ENCODE peak calls at places on chromosomes 11 and 22, in ten cellular contexts. N is stomach, Q is heart left ventricle, K is caudate nucleus, I is A549, S is HCT116, R is pancreas, X is aorta, T is tibial nerve, D is body of pancreas. P is an unnamed sample.

GRCh38 chr11:110187731-110188130 is 94.5 kb downstream of the ZC3H12C start:
- DNase-seq in N (no peak), Q (no peak), K (no peak), I (no peak), S (no peak), R (no peak), X (no peak), T (no peak), D (no peak), P (no peak)

GRCh38 chr11:33701831-33702230 is 1.2 kb upstream of the C11orf91 start:
- DNase-seq in N (peak), Q (no peak), K (no peak), I (no peak), S (no peak), R (no peak), X (no peak), T (peak), D (peak), P (no peak)

GRCh38 chr11:96014234-96014633 is 90.3 kb upstream of the MTMR2 start:
- DNase-seq in N (no peak), Q (no peak), K (no peak), I (peak), S (peak), R (no peak), X (no peak), T (no peak), D (no peak), P (peak)

GRCh38 chr11:13134886-13135285 is 125.8 kb downstream of the RASSF10 start:
- DNase-seq in N (no peak), Q (no peak), K (no peak), I (no peak), S (no peak), R (no peak), X (no peak), T (no peak), D (no peak), P (no peak)

GRCh38 chr11:19892387-19892786 is 179.8 kb downstream of the NAV2 start:
- DNase-seq in N (no peak), Q (no peak), K (no peak), I (peak), S (no peak), R (no peak), X (peak), T (no peak), D (no peak), P (no peak)

GRCh38 chr11:2709429-2709828 is 9.6 kb upstream of the KCNQ1OT1 start:
- DNase-seq in N (no peak), Q (no peak), K (no peak), I (no peak), S (no peak), R (no peak), X (no peak), T (peak), D (peak), P (no peak)

GRCh38 chr11:126930100-126930841 is 70.3 kb downstream of the KIRREL3 start:
- DNase-seq in N (no peak), Q (no peak), K (no peak), I (no peak), S (no peak), R (no peak), X (no peak), T (no peak), D (no peak), P (no peak)

GRCh38 chr11:10490398-10491232 is 35.6 kb downstream of the AMPD3 start:
- DNase-seq in N (peak), Q (peak), K (peak), I (peak), S (peak), R (no peak), X (peak), T (peak), D (peak), P (peak)

GRCh38 chr11:113850188-113850587 is 25.2 kb downstream of the USP28 start:
- DNase-seq in N (no peak), Q (no peak), K (no peak), I (no peak), S (no peak), R (no peak), X (no peak), T (no peak), D (no peak), P (no peak)

GRCh38 chr11:59206635-59207034 is 6.1 kb downstream of the MPEG1 start:
- DNase-seq in N (peak), Q (peak), K (no peak), I (peak), S (peak), R (no peak), X (no peak), T (peak), D (peak), P (peak)

GRCh38 chr11:43316451-43316850 is 4.7 kb downstream of the API5 start:
- DNase-seq in N (no peak), Q (no peak), K (no peak), I (no peak), S (no peak), R (no peak), X (no peak), T (no peak), D (no peak), P (no peak)

GRCh38 chr11:69110451-69110850 is 45.3 kb upstream of the SMIM38 start:
- DNase-seq in N (no peak), Q (no peak), K (no peak), I (no peak), S (no peak), R (no peak), X (no peak), T (no peak), D (no peak), P (no peak)

GRCh38 chr11:71245601-71246391 is 6.6 kb downstream of the SHANK2 start:
- DNase-seq in N (peak), Q (no peak), K (no peak), I (no peak), S (no peak), R (peak), X (no peak), T (no peak), D (peak), P (no peak)

GRCh38 chr11:110478410-110478809 is 48.7 kb downstream of the FDX1 start:
- DNase-seq in N (no peak), Q (no peak), K (no peak), I (no peak), S (no peak), R (no peak), X (no peak), T (no peak), D (no peak), P (no peak)

GRCh38 chr22:47171441-47172221 is 409.2 kb downstream of the TBC1D22A start:
- DNase-seq in N (no peak), Q (peak), K (no peak), I (no peak), S (no peak), R (peak), X (peak), T (no peak), D (peak), P (no peak)

GRCh38 chr11:6099577-6099976 is 7.9 kb upstream of the OR56B4 start:
- DNase-seq in N (no peak), Q (no peak), K (no peak), I (no peak), S (no peak), R (no peak), X (no peak), T (no peak), D (no peak), P (no peak)

GRCh38 chr11:61564936-61565696 is 15.8 kb downstream of the SYT7 start:
- DNase-seq in N (no peak), Q (no peak), K (no peak), I (no peak), S (no peak), R (no peak), X (no peak), T (no peak), D (no peak), P (no peak)

GRCh38 chr11:44065161-44065571 is 904 bp upstream of the ACCS start:
- DNase-seq in N (no peak), Q (no peak), K (no peak), I (no peak), S (no peak), R (no peak), X (no peak), T (no peak), D (no peak), P (no peak)

GRCh38 chr11:33674035-33674814 is 26.4 kb downstream of the C11orf91 start:
- DNase-seq in N (no peak), Q (no peak), K (no peak), I (no peak), S (no peak), R (no peak), X (no peak), T (no peak), D (no peak), P (no peak)

GRCh38 chr11:28860898-28861297 is 752.7 kb downstream of the METTL15 start:
- DNase-seq in N (no peak), Q (no peak), K (no peak), I (peak), S (peak), R (no peak), X (no peak), T (no peak), D (no peak), P (no peak)

GRCh38 chr11:68664906-68665305 is 19.4 kb upstream of the GAL start:
- DNase-seq in N (no peak), Q (no peak), K (no peak), I (no peak), S (no peak), R (no peak), X (no peak), T (no peak), D (no peak), P (no peak)

GRCh38 chr11:121082670-121083069 is 18.4 kb upstream of the TECTA start:
- DNase-seq in N (no peak), Q (no peak), K (no peak), I (no peak), S (no peak), R (no peak), X (no peak), T (no peak), D (no peak), P (no peak)

GRCh38 chr11:102530558-102530957 is at the start of gene MMP7:
- DNase-seq in N (no peak), Q (no peak), K (no peak), I (peak), S (no peak), R (no peak), X (no peak), T (no peak), D (peak), P (no peak)

GRCh38 chr11:8369592-8370205 is 106.0 kb upstream of the LMO1 start:
- DNase-seq in N (no peak), Q (no peak), K (no peak), I (no peak), S (no peak), R (peak), X (no peak), T (no peak), D (no peak), P (no peak)

GRCh38 chr22:35085621-35086020 is 19.7 kb downstream of the ISX start:
- DNase-seq in N (no peak), Q (no peak), K (no peak), I (no peak), S (no peak), R (no peak), X (no peak), T (no peak), D (no peak), P (no peak)

GRCh38 chr11:975824-976223 is 50.2 kb downstream of the AP2A2 start:
- DNase-seq in N (no peak), Q (no peak), K (no peak), I (peak), S (no peak), R (no peak), X (no peak), T (no peak), D (no peak), P (no peak)

DNA sequence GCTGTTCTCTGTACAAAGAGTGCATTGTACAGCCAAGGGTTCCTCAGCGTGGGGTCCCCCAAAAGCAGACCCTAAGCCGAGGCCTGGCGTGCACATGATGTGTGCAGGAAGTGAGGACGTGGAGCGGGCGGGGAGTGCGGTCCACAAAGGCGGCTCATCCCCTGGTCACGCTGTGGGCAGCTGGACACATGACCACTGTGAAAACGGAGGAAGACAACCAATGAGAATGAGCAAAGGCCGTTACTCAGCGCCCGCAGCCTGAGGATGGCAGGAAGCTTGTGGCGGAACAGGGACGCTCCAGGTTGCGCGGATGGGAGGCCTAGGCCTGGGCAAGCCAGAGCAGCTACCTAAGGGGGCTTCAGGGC is 1263.7 kb downstream of the BRD1 start:
- DNase-seq in N (no peak), Q (peak), K (no peak), I (no peak), S (no peak), R (no peak), X (peak), T (no peak), D (no peak), P (no peak)
- H3K27ac ChIP-seq in N (no peak), Q (no peak), K (no peak), I (no peak), S (no peak), R (no peak), X (no peak), T (peak), D (no peak), P (no peak)

DNA sequence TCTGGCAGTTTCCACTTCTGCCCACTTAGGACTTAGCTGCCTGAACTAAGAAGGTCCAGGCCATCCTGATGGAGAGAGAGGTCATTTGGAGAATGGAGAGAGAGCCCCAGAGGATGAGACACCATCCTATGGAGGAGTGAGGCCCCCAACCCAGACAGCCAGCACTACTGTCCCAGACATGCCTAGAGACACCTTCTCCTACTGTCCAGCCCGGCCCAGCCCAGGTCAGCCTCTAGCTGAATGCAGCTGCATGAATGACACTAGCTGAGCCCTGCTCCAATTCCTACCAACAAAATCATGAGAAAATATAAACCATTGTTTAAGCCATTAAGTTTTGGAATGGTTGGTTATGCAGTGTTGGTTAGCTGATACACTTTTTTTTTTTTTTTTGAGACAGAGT is 47.4 kb downstream of the APOL3 start:
- DNase-seq in N (no peak), Q (no peak), K (no peak), I (no peak), S (no peak), R (no peak), X (no peak), T (no peak), D (no peak), P (no peak)
- H3K27ac ChIP-seq in N (no peak), Q (no peak), K (no peak), I (no peak), S (no peak), R (no peak), X (no peak), T (no peak), D (no peak), P (no peak)

GRCh38 chr11:118633319-118633690 is 25.9 kb downstream of the PHLDB1 start:
- DNase-seq in N (no peak), Q (no peak), K (no peak), I (no peak), S (no peak), R (no peak), X (no peak), T (no peak), D (no peak), P (no peak)
- H3K27ac ChIP-seq in N (peak), Q (peak), K (peak), I (no peak), S (no peak), R (no peak), X (peak), T (peak), D (no peak), P (no peak)

DNA sequence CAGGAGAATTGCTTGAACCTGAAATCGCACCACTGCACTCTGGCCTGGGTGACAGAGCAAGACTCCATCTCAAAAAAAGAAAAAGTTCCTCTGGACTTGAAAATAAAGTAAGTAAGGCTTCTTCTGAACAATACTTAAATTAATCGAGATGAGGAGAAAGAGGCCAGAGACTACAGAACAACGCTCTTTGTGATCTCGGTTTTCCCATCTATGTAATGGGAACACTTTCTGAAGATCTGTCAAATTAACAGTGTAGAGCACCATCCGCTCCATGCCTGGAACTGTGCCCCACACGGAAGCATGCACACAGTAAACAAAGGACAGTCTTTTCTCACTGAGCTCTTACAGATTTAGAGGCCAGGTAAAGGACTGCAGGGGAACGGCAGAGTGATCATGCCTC is 9.1 kb downstream of the AP1B1 start:
- DNase-seq in N (no peak), Q (no peak), K (no peak), I (no peak), S (no peak), R (no peak), X (no peak), T (no peak), D (no peak), P (no peak)
- H3K27ac ChIP-seq in N (no peak), Q (no peak), K (no peak), I (no peak), S (no peak), R (no peak), X (no peak), T (no peak), D (peak), P (no peak)

DNA sequence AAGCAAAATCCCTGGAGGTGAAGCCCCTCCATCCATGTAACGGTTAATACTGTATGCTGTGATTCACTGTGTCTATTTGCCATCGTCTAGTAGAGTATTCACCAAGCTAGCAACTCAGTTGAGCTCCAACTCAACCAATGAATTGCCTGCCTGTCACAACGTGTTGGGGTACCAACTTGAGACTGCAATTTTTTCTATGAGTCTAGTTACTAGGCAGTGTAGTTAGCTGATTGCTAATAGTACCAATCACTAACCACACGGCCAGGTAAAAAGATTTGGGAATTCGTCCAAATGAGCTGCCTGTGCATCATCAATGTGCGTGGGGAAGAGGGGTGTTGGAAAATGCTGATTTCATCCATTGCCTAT is 1.0 kb upstream of the BTG4 start:
- DNase-seq in N (no peak), Q (no peak), K (no peak), I (no peak), S (no peak), R (no peak), X (no peak), T (no peak), D (no peak), P (no peak)
- H3K27ac ChIP-seq in N (no peak), Q (no peak), K (peak), I (peak), S (no peak), R (no peak), X (no peak), T (no peak), D (no peak), P (no peak)

DNA sequence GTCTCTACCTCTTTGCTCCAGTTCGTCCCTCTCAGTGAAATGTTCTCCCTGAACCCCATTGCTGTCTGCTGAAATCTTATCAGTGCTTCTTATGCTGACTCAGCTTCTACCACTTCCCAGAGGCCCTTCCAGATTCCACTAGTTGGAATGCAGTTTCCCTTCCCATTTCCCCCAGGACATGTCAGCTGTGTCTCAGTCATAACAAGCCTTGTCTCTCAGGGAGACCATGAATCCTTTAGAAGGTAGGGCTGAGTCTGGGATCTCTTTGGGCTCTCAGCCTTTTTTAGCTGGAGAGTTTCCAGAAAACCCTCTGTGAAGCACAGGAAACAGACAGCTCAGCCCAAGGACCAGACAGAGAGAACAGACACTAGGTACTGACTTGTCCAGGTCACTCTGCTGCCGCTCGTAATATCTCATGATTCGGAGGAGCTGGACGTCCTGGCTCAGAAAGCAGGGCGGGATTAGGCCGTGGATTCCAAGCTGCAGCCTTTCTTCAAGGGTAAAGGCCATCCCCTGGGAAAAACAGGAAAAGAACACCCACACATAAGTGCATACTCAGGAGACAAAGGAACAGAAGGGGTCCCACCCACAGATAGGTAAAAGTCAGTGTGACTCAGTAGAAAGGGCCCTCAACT is 113.0 kb downstream of the ME3 start:
- DNase-seq in N (no peak), Q (peak), K (no peak), I (no peak), S (no peak), R (no peak), X (no peak), T (no peak), D (peak), P (peak)
- H3K27ac ChIP-seq in N (peak), Q (peak), K (peak), I (peak), S (no peak), R (no peak), X (no peak), T (peak), D (no peak), P (peak)

GRCh38 chr11:67314218-67314617 is 10.9 kb downstream of the SSH3 start:
- DNase-seq in N (peak), Q (no peak), K (no peak), I (no peak), S (no peak), R (no peak), X (no peak), T (no peak), D (no peak), P (no peak)
- H3K27ac ChIP-seq in N (no peak), Q (no peak), K (no peak), I (no peak), S (no peak), R (no peak), X (no peak), T (no peak), D (no peak), P (no peak)

P was measured in Peyer's patch.